ENCODE peak calls at places on chromosomes 6 and 20, in four cellular contexts. Q, A, E and Y are unnamed samples.

GRCh38 chr20:37501940-37502339 is 19.1 kb upstream of the NNAT start:
- DNase-seq in Q (peak; percentile 29), A (no peak), E (no peak), Y (no peak)

GRCh38 chr6:108448481-108448880 is 112.2 kb upstream of the FOXO3 start:
- DNase-seq in Q (no peak), A (no peak), E (no peak), Y (no peak)

GRCh38 chr6:82687855-82688254 is 324.2 kb downstream of the TPBG start:
- DNase-seq in Q (no peak), A (no peak), E (no peak), Y (no peak)

GRCh38 chr6:19214231-19214630 is 622.9 kb upstream of the ID4 start:
- DNase-seq in Q (no peak), A (no peak), E (no peak), Y (no peak)

GRCh38 chr20:53070714-53071392 is 98.7 kb downstream of the TSHZ2 start:
- DNase-seq in Q (no peak), A (no peak), E (no peak), Y (peak; percentile 28)

GRCh38 chr20:32155017-32155965 is 45.8 kb downstream of the TM9SF4 start:
- DNase-seq in Q (peak; percentile 41), A (peak; percentile 62), E (peak; percentile 32), Y (peak; percentile 67)

GRCh38 chr6:138007014-138007472 is 100.2 kb downstream of the PERP start:
- DNase-seq in Q (peak; percentile 38), A (peak; percentile 75), E (peak; percentile 63), Y (peak; percentile 48)

GRCh38 chr6:165556116-165556843 is 106.8 kb downstream of the PDE10A start:
- DNase-seq in Q (peak; percentile 44), A (no peak), E (no peak), Y (peak; percentile 53)

GRCh38 chr6:149867876-149868640 is 3.9 kb upstream of the LRP11 start:
- DNase-seq in Q (no peak), A (peak; percentile 70), E (peak; percentile 87), Y (peak; percentile 59)

GRCh38 chr6:27591660-27592059 is 118.8 kb upstream of the ZNF184 start:
- DNase-seq in Q (peak; percentile 74), A (peak; percentile 78), E (peak; percentile 54), Y (peak; percentile 72)

GRCh38 chr20:46951405-46951804 is 56.8 kb downstream of the EYA2 start:
- DNase-seq in Q (no peak), A (no peak), E (no peak), Y (no peak)

GRCh38 chr6:144265061-144265357 is 20.1 kb upstream of the UTRN start:
- DNase-seq in Q (peak; percentile 21), A (no peak), E (no peak), Y (peak; percentile 71)

GRCh38 chr6:131733376-131734016 is 22.7 kb upstream of the CTAGE9 start:
- DNase-seq in Q (no peak), A (no peak), E (no peak), Y (no peak)

GRCh38 chr6:40788661-40789111 is 201.5 kb upstream of the LRFN2 start:
- DNase-seq in Q (no peak), A (no peak), E (no peak), Y (no peak)

GRCh38 chr20:20593447-20594170 is 118.8 kb downstream of the RALGAPA2 start:
- DNase-seq in Q (peak; percentile 61), A (peak; percentile 61), E (peak; percentile 4), Y (peak; percentile 71)

GRCh38 chr20:23366384-23366783 is 4.4 kb downstream of the GZF1 start:
- DNase-seq in Q (no peak), A (no peak), E (no peak), Y (no peak)

GRCh38 chr20:45834797-45835161 is 1.2 kb downstream of the SNX21 start:
- DNase-seq in Q (no peak), A (no peak), E (no peak), Y (no peak)

GRCh38 chr20:64005394-64005793 is 24.5 kb downstream of the PRPF6 start:
- DNase-seq in Q (no peak), A (no peak), E (no peak), Y (no peak)

GRCh38 chr6:154682633-154683125 is 50.5 kb upstream of the SCAF8 start:
- DNase-seq in Q (no peak), A (no peak), E (no peak), Y (no peak)

GRCh38 chr6:73732845-73733675 is 37.1 kb downstream of the CD109 start:
- DNase-seq in Q (peak; percentile 66), A (peak; percentile 86), E (peak; percentile 73), Y (peak; percentile 53)

GRCh38 chr6:88476388-88476787 is 310.2 kb upstream of the CNR1 start:
- DNase-seq in Q (no peak), A (no peak), E (no peak), Y (no peak)

GRCh38 chr20:50541606-50542041 is 31.4 kb downstream of the PTPN1 start:
- DNase-seq in Q (no peak), A (no peak), E (no peak), Y (no peak)

GRCh38 chr20:55446301-55446700 is 559.0 kb downstream of the CBLN4 start:
- DNase-seq in Q (no peak), A (no peak), E (no peak), Y (no peak)

GRCh38 chr6:115896538-115897129 is 164.1 kb downstream of the FRK start:
- DNase-seq in Q (peak; percentile 13), A (no peak), E (peak; percentile 17), Y (peak; percentile 14)

GRCh38 chr20:17662333-17663039 is 19.6 kb downstream of the RRBP1 start:
- DNase-seq in Q (no peak), A (no peak), E (no peak), Y (no peak)

GRCh38 chr6:41488392-41489129 is 57.6 kb upstream of the FOXP4 start:
- DNase-seq in Q (no peak), A (peak; percentile 62), E (no peak), Y (peak; percentile 51)

GRCh38 chr6:164085552-164086325 is 671.2 kb downstream of the QKI start:
- DNase-seq in Q (no peak), A (no peak), E (no peak), Y (no peak)

GRCh38 chr20:48375804-48376203 is 452.0 kb downstream of the PREX1 start:
- DNase-seq in Q (no peak), A (no peak), E (no peak), Y (peak; percentile 49)

GRCh38 chr20:39070484-39071231 is 108.5 kb downstream of the DHX35 start:
- DNase-seq in Q (no peak), A (no peak), E (no peak), Y (peak; percentile 71)

GRCh38 chr6:150183966-150184365 is 41.1 kb downstream of the PPP1R14C start:
- DNase-seq in Q (no peak), A (no peak), E (no peak), Y (no peak)

GRCh38 chr6:122752990-122753687 is 26.4 kb upstream of the FABP7 start:
- DNase-seq in Q (no peak), A (no peak), E (no peak), Y (no peak)

GRCh38 chr20:6057139-6057538 is 3.3 kb upstream of the LRRN4 start:
- DNase-seq in Q (no peak), A (no peak), E (no peak), Y (no peak)

GRCh38 chr6:106631356-106631755 is 2.0 kb downstream of the QRSL1 start:
- DNase-seq in Q (no peak), A (no peak), E (no peak), Y (no peak)

GRCh38 chr6:110408891-110409290 is 6.5 kb downstream of the DDO start:
- DNase-seq in Q (no peak), A (no peak), E (no peak), Y (no peak)

GRCh38 chr6:33075568-33076405 is at the start of gene HLA-DPB1:
- DNase-seq in Q (peak; percentile 36), A (no peak), E (peak; percentile 52), Y (peak; percentile 20)

GRCh38 chr6:93272201-93272600 is 147.2 kb downstream of the EPHA7 start:
- DNase-seq in Q (no peak), A (no peak), E (no peak), Y (no peak)
- TF ChIP-seq PHF8 in Q (no peak), A (no peak), E (no peak), Y (no peak)

GRCh38 chr6:100506651-100507050 is 41.9 kb upstream of the SIM1 start:
- DNase-seq in Q (no peak), A (no peak), E (no peak), Y (no peak)
- TF ChIP-seq PHF8 in Q (no peak), A (no peak), E (no peak), Y (no peak)

GRCh38 chr6:44074383-44075136 is 52.7 kb downstream of the MRPL14 start:
- DNase-seq in Q (peak; percentile 67), A (peak; percentile 81), E (peak; percentile 80), Y (peak; percentile 78)
- TF ChIP-seq PHF8 in Q (no peak), A (no peak), E (no peak), Y (no peak)

DNA sequence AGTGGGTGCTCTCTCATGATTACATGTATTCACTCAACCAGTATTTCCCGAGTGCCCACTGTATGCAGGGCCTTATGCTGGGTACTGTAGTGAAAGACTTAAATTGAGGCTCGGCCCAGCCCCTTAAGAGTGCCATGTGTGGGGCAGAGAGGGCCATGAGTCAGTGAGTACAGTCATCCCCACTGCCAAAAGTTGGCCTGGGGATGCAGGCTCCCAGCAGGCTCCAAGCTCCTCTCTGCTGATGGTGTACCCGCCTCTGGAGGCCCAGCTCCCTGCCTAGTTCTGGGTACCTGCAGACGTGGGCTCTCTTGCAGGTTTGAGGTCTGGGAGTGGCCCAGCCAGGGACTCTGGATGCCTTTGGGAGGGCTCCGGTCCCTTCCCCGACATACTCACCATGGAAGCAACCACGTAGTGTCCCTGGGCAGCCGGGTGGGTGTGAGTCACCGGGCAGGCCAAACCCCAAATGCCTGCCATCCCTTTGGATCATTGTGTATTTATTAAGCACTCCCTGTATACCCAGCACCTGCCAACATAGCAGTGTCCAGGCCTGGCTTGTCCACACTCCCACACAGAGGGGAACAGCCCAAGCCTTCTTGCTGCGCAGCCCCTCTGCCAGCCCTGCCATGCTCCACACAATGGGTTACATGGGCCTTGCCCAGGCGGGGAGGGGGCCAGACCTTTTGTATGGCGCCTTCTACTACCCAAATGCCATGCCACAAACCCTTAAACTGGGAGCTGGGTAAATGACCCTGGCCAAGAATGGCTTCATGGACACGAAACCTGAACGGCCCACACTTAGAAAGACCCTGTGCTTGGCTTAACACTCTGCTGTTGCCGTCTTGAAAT is 153.6 kb downstream of the VEGFA start:
- DNase-seq in Q (no peak), A (no peak), E (no peak), Y (no peak)
- TF ChIP-seq PHF8 in Q (no peak), A (no peak), E (no peak), Y (no peak)

GRCh38 chr6:146682919-146683318 is 84.1 kb downstream of the ADGB start:
- DNase-seq in Q (no peak), A (no peak), E (no peak), Y (no peak)
- TF ChIP-seq PHF8 in Q (no peak), A (no peak), E (no peak), Y (no peak)

GRCh38 chr6:31009731-31010130 is 543 bp upstream of the MUC22 start:
- DNase-seq in Q (no peak), A (no peak), E (no peak), Y (no peak)

GRCh38 chr6:31008165-31008564 is 2.1 kb upstream of the MUC22 start:
- DNase-seq in Q (no peak), A (no peak), E (no peak), Y (no peak)

GRCh38 chr6:31007694-31008093 is 2.6 kb upstream of the MUC22 start:
- DNase-seq in Q (peak; percentile 51), A (no peak), E (no peak), Y (no peak)

GRCh38 chr6:31011153-31011552 is 879 bp downstream of the MUC22 start:
- DNase-seq in Q (no peak), A (no peak), E (no peak), Y (peak; percentile 76)

GRCh38 chr6:31010393-31011060 is at the start of gene MUC22:
- DNase-seq in Q (no peak), A (no peak), E (no peak), Y (no peak)
- TF ChIP-seq PHF8 in Q (no peak), A (no peak), E (no peak), Y (no peak)

GRCh38 chr20:62979876-62980373 is 26.8 kb downstream of the BHLHE23 start:
- DNase-seq in Q (no peak), A (no peak), E (no peak), Y (no peak)
- TF ChIP-seq PHF8 in Q (no peak), A (no peak), E (no peak), Y (no peak)